ENCODE peak calls at places on chromosomes 4 and X, in four cellular contexts. Q, B, G and D are unnamed samples.

GRCh38 chr4:159016527-159017137 is 86.2 kb upstream of the RAPGEF2 start:
- DNase-seq in Q (no peak), G (peak), B (peak), D (peak)

GRCh38 chr4:174334628-174335027 is 50.9 kb downstream of the CEP44 start:
- DNase-seq in B (no peak), Q (no peak), G (peak), D (no peak)

GRCh38 chr4:159179310-159179958 is 76.6 kb downstream of the RAPGEF2 start:
- DNase-seq in B (no peak), G (no peak), Q (no peak), D (no peak)

GRCh38 chrX:12949927-12950656 is 24.8 kb upstream of the TMSB4X start:
- DNase-seq in G (peak), Q (no peak), B (no peak), D (no peak)

GRCh38 chr4:175953960-175954521 is 111.6 kb upstream of the WDR17 start:
- DNase-seq in B (no peak), Q (no peak), G (no peak), D (peak)

GRCh38 chr4:172061204-172061603 is 248.0 kb downstream of the GALNTL6 start:
- DNase-seq in B (no peak), Q (no peak), G (no peak), D (no peak)

GRCh38 chr4:38928886-38929285 is 61.3 kb downstream of the FAM114A1 start:
- DNase-seq in B (no peak), G (no peak), Q (no peak), D (no peak)

GRCh38 chr4:189096717-189097116 is 844.0 kb upstream of the FRG1 start:
- DNase-seq in Q (no peak), G (no peak), B (no peak), D (no peak)

GRCh38 chr4:56907489-56908205 is at the start of gene REST:
- DNase-seq in B (peak), Q (peak), G (no peak), D (peak)

GRCh38 chr4:25271866-25272265 is 38.0 kb downstream of the PI4K2B start:
- DNase-seq in B (no peak), G (no peak), Q (no peak), D (no peak)

GRCh38 chr4:41359069-41359769 is 102.5 kb downstream of the UCHL1 start:
- DNase-seq in Q (peak), G (no peak), B (no peak), D (peak)

GRCh38 chrX:123184199-123184857 is at the start of gene GRIA3:
- DNase-seq in G (no peak), B (no peak), Q (no peak), D (no peak)

GRCh38 chr4:145195167-145195952 is 15.0 kb upstream of the OTUD4 start:
- DNase-seq in G (no peak), B (no peak), Q (no peak), D (no peak)

GRCh38 chrX:40106677-40107290 is 9.0 kb upstream of the BCOR start:
- DNase-seq in G (no peak), Q (no peak), B (no peak), D (no peak)

GRCh38 chr4:1578301-1578781 is 105.8 kb downstream of the FAM53A start:
- DNase-seq in G (no peak), B (no peak), Q (no peak), D (no peak)

GRCh38 chrX:103918050-103918449 is 44.4 kb upstream of the TMSB15B start:
- DNase-seq in B (no peak), Q (no peak), G (no peak), D (peak)

GRCh38 chrX:110383414-110383813 is 24.8 kb downstream of the RTL9 start:
- DNase-seq in G (no peak), B (no peak), Q (no peak), D (no peak)

GRCh38 chr4:119735136-119735770 is 106.6 kb upstream of the PDE5A start:
- DNase-seq in G (no peak), B (no peak), Q (no peak), D (no peak)

GRCh38 chr4:5156677-5157076 is 105.4 kb downstream of the STK32B start:
- DNase-seq in Q (no peak), G (no peak), B (no peak), D (no peak)

GRCh38 chr4:28463184-28463690 is 1602.6 kb downstream of the STIM2 start:
- DNase-seq in G (no peak), B (no peak), Q (no peak), D (no peak)

GRCh38 chrX:138745215-138745614 is 33.7 kb upstream of the FGF13 start:
- DNase-seq in G (peak), Q (no peak), B (peak), D (peak)

GRCh38 chrX:2708601-2709200 is 17.6 kb downstream of the CD99 start:
- DNase-seq in G (no peak), Q (no peak), B (no peak), D (no peak)

GRCh38 chr4:163415668-163416067 is 57.9 kb downstream of the TKTL2 start:
- DNase-seq in Q (peak), G (no peak), B (no peak), D (no peak)

GRCh38 chr4:95077864-95078263 is 320.1 kb downstream of the BMPR1B start:
- DNase-seq in G (no peak), Q (no peak), B (no peak), D (no peak)

GRCh38 chr4:101187837-101188236 is 159.5 kb downstream of the PPP3CA start:
- DNase-seq in Q (no peak), G (no peak), B (no peak), D (no peak)

GRCh38 chr4:97720869-97721432 is 422.3 kb downstream of the STPG2 start:
- DNase-seq in G (no peak), Q (no peak), B (peak), D (peak)

GRCh38 chrX:46758163-46758955 is 559 bp downstream of the SLC9A7 start:
- DNase-seq in B (no peak), Q (no peak), G (no peak), D (no peak)
- TF ChIP-seq SUZ12 in B (no peak), Q (no peak), G (no peak), D (no peak)

DNA sequence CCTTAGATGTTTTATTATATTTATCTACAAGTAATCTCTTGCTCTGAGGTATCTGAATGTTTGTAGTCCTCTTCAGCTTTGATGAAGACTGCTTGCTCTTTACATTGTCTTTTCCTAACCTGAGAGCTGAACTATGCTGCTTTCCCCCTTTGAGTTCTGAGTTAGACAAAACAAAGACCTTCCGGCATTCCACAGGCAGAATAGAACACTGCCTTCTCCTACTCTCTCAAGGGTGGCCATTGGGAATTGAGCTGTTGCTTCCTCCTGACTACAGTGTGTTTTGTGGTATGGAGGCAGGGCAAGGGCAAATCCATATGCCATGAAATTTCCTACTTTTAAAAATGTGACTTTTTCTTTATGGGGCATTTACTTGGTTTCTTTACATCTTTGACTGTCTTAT is 841.0 kb downstream of the FAM133A start:
- DNase-seq in G (no peak), B (no peak), Q (no peak), D (no peak)
- TF ChIP-seq SP1 in G (no peak), B (no peak), Q (no peak), D (no peak)

GRCh38 chr4:35228318-35228717 is 1016.0 kb downstream of the ARAP2 start:
- DNase-seq in Q (no peak), G (no peak), B (no peak), D (no peak)
- TF ChIP-seq SUZ12 in Q (no peak), G (no peak), B (no peak), D (no peak)

DNA sequence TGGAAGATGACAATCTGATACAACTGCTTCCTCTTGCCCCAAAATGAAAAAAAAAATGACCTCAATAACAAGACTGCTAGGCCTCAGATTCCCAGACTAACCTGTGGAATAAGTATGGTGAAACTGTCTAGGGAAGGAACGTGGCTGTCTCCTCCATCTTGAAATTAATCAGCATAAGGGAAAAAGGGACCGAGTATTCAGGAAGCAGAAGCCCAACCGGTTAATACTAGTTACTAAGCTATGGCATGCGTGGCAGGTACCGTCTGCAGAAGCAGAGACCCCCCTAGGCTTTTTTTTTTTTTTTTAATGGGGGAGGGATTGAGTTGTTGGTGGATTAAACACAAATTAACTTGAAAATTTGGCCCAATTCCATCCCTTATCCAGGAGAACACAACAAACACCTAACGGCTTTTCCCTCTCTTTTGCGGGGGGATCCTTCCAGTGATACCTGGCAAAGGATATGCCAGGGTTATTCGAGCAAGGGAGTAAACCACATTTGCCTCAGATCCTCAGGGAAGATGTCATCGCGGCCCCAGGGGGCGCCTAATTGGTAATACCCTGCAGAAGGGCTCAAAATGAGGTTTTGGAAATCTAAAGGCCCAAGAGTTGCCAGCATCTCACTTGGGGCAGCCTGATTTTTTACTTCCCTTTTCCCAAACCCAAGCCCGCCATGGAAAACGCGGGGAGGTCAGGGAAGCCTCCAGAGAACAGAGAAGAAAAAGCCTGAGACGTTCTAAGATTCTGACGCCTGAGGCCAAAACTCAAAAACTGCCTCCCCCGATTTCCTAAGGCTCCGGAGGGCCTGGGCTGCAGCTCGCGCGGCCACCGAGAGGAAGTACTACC is 853 bp downstream of the RLIM start:
- DNase-seq in G (no peak), B (peak), Q (no peak), D (peak)
- TF ChIP-seq SP1 in G (no peak), B (no peak), Q (no peak), D (no peak)

DNA sequence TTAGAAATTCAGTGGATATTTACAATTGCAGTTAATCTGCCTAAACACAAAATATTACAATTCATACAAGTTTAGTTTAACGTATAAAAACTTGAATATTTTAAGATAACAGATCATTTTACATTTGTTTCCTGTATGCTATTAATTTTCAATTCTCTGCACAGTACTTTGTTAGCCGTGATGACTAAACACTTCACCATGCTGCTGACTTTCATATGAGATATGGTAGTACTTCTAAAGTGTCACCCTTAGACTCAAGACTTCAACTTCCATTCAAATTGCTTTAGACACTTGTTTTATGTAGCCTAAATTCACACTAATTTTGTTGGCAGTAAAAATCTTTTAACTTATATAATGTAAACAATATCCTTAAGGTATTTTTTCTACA is 1646.4 kb upstream of the ADGRL3 start:
- DNase-seq in B (no peak), G (no peak), Q (no peak), D (no peak)
- TF ChIP-seq SUZ12 in B (no peak), G (no peak), Q (no peak), D (no peak)